ENCODE peak calls at places on chromosomes 16 and 17, in nine cellular contexts. X, G, T, N, P, Z, K, Q and M are unnamed samples.

GRCh38 chr16:12201863-12202262 is 225.3 kb downstream of the SNX29 start:
- DNase-seq in K (no peak), Q (no peak), P (no peak), X (no peak), Z (no peak), T (no peak), G (no peak), N (no peak), M (no peak)

GRCh38 chr16:20303012-20303411 is 24.3 kb downstream of the GP2 start:
- DNase-seq in X (no peak), Z (no peak), G (no peak), T (no peak), N (no peak), Q (peak), K (no peak), P (no peak), M (no peak)

GRCh38 chr17:30332057-30332542 is 1.8 kb downstream of the TMIGD1 start:
- DNase-seq in P (no peak), K (no peak), Z (no peak), G (no peak), X (peak), Q (no peak), T (peak), N (no peak), M (no peak)

GRCh38 chr17:44792276-44792675 is 33.5 kb downstream of the ADAM11 start:
- DNase-seq in Z (no peak), K (no peak), T (no peak), G (no peak), X (no peak), P (no peak), Q (no peak), N (no peak), M (no peak)

GRCh38 chr16:12574721-12575120 is 229.0 kb downstream of the CPPED1 start:
- DNase-seq in P (no peak), N (no peak), G (peak), Q (no peak), X (no peak), T (no peak), Z (no peak), K (no peak), M (no peak)

GRCh38 chr17:77580956-77581355 is 377.5 kb upstream of the TNRC6C start:
- DNase-seq in P (no peak), G (no peak), T (no peak), X (no peak), N (no peak), K (no peak), Q (no peak), Z (no peak), M (no peak)

GRCh38 chr16:17078950-17079631 is 391.7 kb downstream of the XYLT1 start:
- DNase-seq in T (no peak), P (no peak), Z (no peak), Q (no peak), N (no peak), G (no peak), K (no peak), X (no peak), M (no peak)

GRCh38 chr16:89195521-89196171 is 4.7 kb downstream of the SLC22A31 start:
- DNase-seq in G (peak), K (peak), Q (no peak), P (peak), Z (no peak), N (peak), X (no peak), T (no peak), M (no peak)

GRCh38 chr16:89782489-89782888 is 34.0 kb downstream of the FANCA start:
- DNase-seq in T (no peak), Q (no peak), Z (no peak), K (peak), P (no peak), N (no peak), G (no peak), X (no peak), M (no peak)

GRCh38 chr16:64253114-64253513 is 868.7 kb downstream of the CDH11 start:
- DNase-seq in N (no peak), G (no peak), P (no peak), X (no peak), Z (no peak), K (no peak), Q (no peak), T (no peak), M (no peak)

GRCh38 chr16:80265624-80266306 is 275.0 kb upstream of the DYNLRB2 start:
- DNase-seq in N (no peak), P (no peak), K (no peak), Z (no peak), G (no peak), X (no peak), Q (peak), T (no peak), M (no peak)

GRCh38 chr17:20267459-20267842 is 199.9 kb downstream of the LGALS9B start:
- DNase-seq in N (no peak), K (no peak), Q (no peak), T (peak), G (no peak), P (no peak), X (no peak), Z (no peak), M (no peak)

GRCh38 chr17:43905985-43906852 is 1.1 kb downstream of the MPP2 start:
- DNase-seq in N (peak), X (peak), Z (peak), Q (peak), T (no peak), G (no peak), K (peak), P (no peak), M (peak)

GRCh38 chr16:57273359-57273758 is 11.1 kb downstream of the PLLP start:
- DNase-seq in Z (no peak), P (no peak), T (no peak), Q (no peak), X (no peak), K (no peak), N (no peak), G (no peak), M (no peak)

GRCh38 chr16:57233944-57234706 is 10.9 kb upstream of the ARL2BP start:
- DNase-seq in T (no peak), P (no peak), K (no peak), X (no peak), N (no peak), Q (no peak), G (no peak), Z (no peak), M (no peak)

GRCh38 chr16:87240211-87241134 is 76.7 kb downstream of the C16orf95 start:
- DNase-seq in G (no peak), P (no peak), K (no peak), Z (no peak), X (no peak), Q (no peak), T (no peak), N (no peak), M (no peak)

GRCh38 chr16:57708168-57708567 is 13.6 kb downstream of the DRC7 start:
- DNase-seq in P (no peak), Z (no peak), G (no peak), K (no peak), T (no peak), X (no peak), Q (no peak), N (no peak), M (no peak)

GRCh38 chr16:72013389-72013788 is 4.8 kb downstream of the DHODH start:
- DNase-seq in Q (no peak), P (peak), G (no peak), X (no peak), N (peak), Z (no peak), K (no peak), T (no peak), M (no peak)

GRCh38 chr17:82153745-82154375 is 55.8 kb upstream of the FASN start:
- DNase-seq in K (peak), Q (peak), T (no peak), G (peak), N (peak), P (peak), Z (peak), X (peak), M (peak)

GRCh38 chr17:67821871-67822367 is 3.4 kb upstream of the BPTF start:
- DNase-seq in G (no peak), T (no peak), X (no peak), Z (no peak), P (no peak), K (peak), N (no peak), Q (no peak), M (no peak)

GRCh38 chr16:50006954-50007353 is 18.1 kb upstream of the CNEP1R1 start:
- DNase-seq in G (no peak), K (no peak), N (no peak), Z (no peak), T (no peak), Q (no peak), P (no peak), X (no peak), M (no peak)

GRCh38 chr17:66885417-66885816 is 50.5 kb downstream of the CACNG5 start:
- DNase-seq in X (no peak), G (no peak), N (no peak), Q (no peak), P (no peak), T (no peak), Z (no peak), K (no peak), M (no peak)

GRCh38 chr16:85227924-85228462 is 115.7 kb upstream of the CIBAR2 start:
- DNase-seq in K (peak), X (no peak), N (no peak), P (no peak), G (no peak), T (no peak), Q (no peak), Z (no peak), M (no peak)

GRCh38 chr16:71230122-71230845 is at the start of gene HYDIN:
- DNase-seq in Q (peak), P (peak), T (no peak), X (peak), K (peak), N (peak), G (peak), Z (no peak), M (peak)

GRCh38 chr17:35052240-35052608 is 11.3 kb downstream of the RFFL start:
- DNase-seq in X (no peak), Z (no peak), P (no peak), Q (no peak), T (no peak), N (no peak), G (no peak), K (no peak), M (no peak)

GRCh38 chr17:82647593-82648164 is 565 bp downstream of the WDR45B start:
- DNase-seq in K (peak), P (peak), N (peak), X (peak), G (peak), T (no peak), Z (no peak), Q (no peak), M (peak)

GRCh38 chr17:83193336-83194188 is 114.2 kb downstream of the METRNL start:
- DNase-seq in Q (peak), P (peak), T (no peak), X (peak), K (no peak), Z (peak), G (peak), N (peak), M (no peak)

GRCh38 chr16:57013268-57013667 is 23.9 kb downstream of the NLRC5 start:
- DNase-seq in G (no peak), T (no peak), Z (no peak), K (no peak), N (no peak), P (no peak), X (no peak), Q (no peak), M (no peak)

GRCh38 chr16:10197003-10197402 is 14.8 kb upstream of the GRIN2A start:
- DNase-seq in Z (no peak), T (no peak), P (no peak), N (no peak), K (no peak), X (no peak), G (no peak), Q (no peak), M (no peak)

GRCh38 chr16:30948956-30949654 is at the start of gene ORAI3:
- DNase-seq in X (peak), P (peak), T (no peak), G (peak), Z (peak), N (peak), Q (peak), K (peak), M (peak)
- TF ChIP-seq POLR2A in X (peak), P (peak), T (peak), G (peak), Z (peak), N (no peak), Q (peak), K (peak), M (peak)

GRCh38 chr16:47574091-47575054 is 113.2 kb downstream of the PHKB start:
- DNase-seq in P (no peak), K (no peak), Z (no peak), N (no peak), G (no peak), T (peak), X (no peak), Q (no peak), M (no peak)
- TF ChIP-seq POLR2A in P (no peak), K (no peak), Z (no peak), N (no peak), G (no peak), T (no peak), X (no peak), Q (no peak), M (no peak)

GRCh38 chr17:37489197-37490001 is at the start of gene DUSP14:
- DNase-seq in Q (peak), Z (peak), X (peak), P (peak), N (peak), K (peak), G (peak), T (no peak), M (peak)
- TF ChIP-seq POLR2A in Q (peak), Z (peak), X (peak), P (peak), N (peak), K (no peak), G (peak), T (peak), M (peak)

GRCh38 chr16:15950167-15950854 is 895 bp downstream of the ABCC1 start:
- DNase-seq in Q (peak), G (no peak), X (peak), T (no peak), Z (no peak), N (peak), P (peak), K (no peak), M (peak)
- TF ChIP-seq POLR2A in Q (no peak), G (no peak), X (no peak), T (peak), Z (no peak), N (no peak), P (no peak), K (no peak), M (no peak)

DNA sequence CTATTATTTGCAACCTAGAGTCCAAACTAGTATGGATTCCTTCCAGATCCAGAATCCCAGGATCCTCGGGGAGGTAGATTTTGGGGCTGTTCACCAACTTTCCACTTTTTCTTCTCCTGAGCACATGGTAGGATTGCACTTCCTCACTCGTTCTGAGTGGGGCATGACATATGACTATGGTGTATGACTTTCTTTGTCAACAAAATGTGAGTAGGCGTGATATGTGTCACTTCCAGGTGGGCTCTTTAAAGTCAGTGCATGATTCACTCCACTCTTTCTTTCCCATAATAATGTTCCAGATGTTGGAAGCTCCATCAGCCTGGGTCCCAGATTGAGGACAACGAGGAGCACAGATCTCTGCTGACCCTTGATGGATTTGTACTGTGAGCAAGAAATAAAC is 21.5 kb downstream of the IRX5 start:
- DNase-seq in X (no peak), Z (no peak), Q (no peak), T (no peak), P (no peak), K (no peak), G (no peak), N (no peak), M (no peak)
- TF ChIP-seq POLR2A in X (no peak), Z (no peak), Q (no peak), T (no peak), P (no peak), K (no peak), G (no peak), N (no peak), M (no peak)